ENCODE peak calls at places on chromosomes 12 and 14, in six cellular contexts. F, X, V, Y, G and R are unnamed samples.

GRCh38 chr12:103915306-103915705 is 14.9 kb upstream of the HSP90B1 start:
- DNase-seq in F (no peak), X (no peak), V (peak), Y (no peak), G (no peak), R (no peak)

GRCh38 chr14:99672506-99673327 is 11.4 kb upstream of the CYP46A1 start:
- DNase-seq in F (peak), X (no peak), V (no peak), Y (no peak), G (no peak), R (no peak)

GRCh38 chr12:16473610-16474326 is 126.3 kb downstream of the MGST1 start:
- DNase-seq in F (no peak), X (no peak), V (peak), Y (no peak), G (peak), R (no peak)

GRCh38 chr14:74591394-74591793 is 20.6 kb downstream of the LTBP2 start:
- DNase-seq in F (no peak), X (no peak), V (no peak), Y (no peak), G (no peak), R (no peak)

GRCh38 chr14:38207830-38208815 is at the start of gene SSTR1:
- DNase-seq in F (no peak), X (no peak), V (peak), Y (no peak), G (no peak), R (no peak)

GRCh38 chr12:55934343-55934742 is 3.4 kb downstream of the DGKA start:
- DNase-seq in F (no peak), X (no peak), V (peak), Y (no peak), G (no peak), R (no peak)

GRCh38 chr14:92677087-92677668 is 71.2 kb downstream of the LGMN start:
- DNase-seq in F (peak), X (no peak), V (no peak), Y (no peak), G (no peak), R (no peak)

GRCh38 chr14:77342726-77343397 is 22.0 kb downstream of the GSTZ1 start:
- DNase-seq in F (no peak), X (no peak), V (no peak), Y (no peak), G (no peak), R (no peak)

GRCh38 chr12:11727133-11727664 is 77.7 kb downstream of the ETV6 start:
- DNase-seq in F (no peak), X (no peak), V (no peak), Y (peak), G (peak), R (no peak)